ENCODE peak calls at places on chromosomes 13 and 19, in ten cellular contexts. E is mesendoderm; N is left ventricle myocardium inferior; W is CD8-positive, alpha-beta T cell; Q is dorsolateral prefrontal cortex; F is iPS DF 6.9; K is thoracic aorta; M is mammary epithelial cell; D is colonic mucosa; H is left lung. R is an unnamed sample.

GRCh38 chr13:64529874-64530485 is 2700.2 kb downstream of the PCDH9 start:
- DNase-seq in E (peak), N (no peak), W (no peak), Q (no peak), F (peak), K (no peak), M (no peak), D (no peak), H (no peak), R (no peak)

GRCh38 chr19:1489463-1489971 is 633 bp downstream of the PCSK4 start:
- DNase-seq in E (no peak), N (no peak), W (no peak), Q (no peak), F (no peak), K (no peak), M (no peak), D (no peak), H (no peak), R (no peak)

GRCh38 chr19:1864480-1865171 is 1.2 kb upstream of the KLF16 start:
- DNase-seq in E (peak), N (peak), W (peak), Q (no peak), F (no peak), K (no peak), M (no peak), D (peak), H (peak), R (peak)

GRCh38 chr19:4676955-4677731 is 7.0 kb upstream of the MYDGF start:
- DNase-seq in E (peak), N (no peak), W (no peak), Q (peak), F (peak), K (no peak), M (no peak), D (peak), H (no peak), R (no peak)

GRCh38 chr13:56917966-56918365 is 222.8 kb upstream of the PRR20A start:
- DNase-seq in E (no peak), N (no peak), W (no peak), Q (no peak), F (no peak), K (no peak), M (no peak), D (no peak), H (no peak), R (no peak)

GRCh38 chr19:39997595-39998216 is 846 bp downstream of the ZNF546 start:
- DNase-seq in E (no peak), N (no peak), W (no peak), Q (no peak), F (no peak), K (no peak), M (peak), D (no peak), H (no peak), R (no peak)

GRCh38 chr19:54462713-54463530 is 656 bp downstream of the LENG9 start:
- DNase-seq in E (peak), N (peak), W (peak), Q (peak), F (no peak), K (no peak), M (peak), D (peak), H (peak), R (no peak)

GRCh38 chr13:43269037-43269476 is 245.7 kb downstream of the DNAJC15 start:
- DNase-seq in E (no peak), N (no peak), W (no peak), Q (no peak), F (no peak), K (no peak), M (peak), D (peak), H (peak), R (peak)

GRCh38 chr13:18947376-18947977 is 234.1 kb downstream of the TUBA3C start:
- DNase-seq in E (no peak), N (no peak), W (no peak), Q (no peak), F (no peak), K (no peak), M (no peak), D (no peak), H (no peak), R (no peak)

DNA sequence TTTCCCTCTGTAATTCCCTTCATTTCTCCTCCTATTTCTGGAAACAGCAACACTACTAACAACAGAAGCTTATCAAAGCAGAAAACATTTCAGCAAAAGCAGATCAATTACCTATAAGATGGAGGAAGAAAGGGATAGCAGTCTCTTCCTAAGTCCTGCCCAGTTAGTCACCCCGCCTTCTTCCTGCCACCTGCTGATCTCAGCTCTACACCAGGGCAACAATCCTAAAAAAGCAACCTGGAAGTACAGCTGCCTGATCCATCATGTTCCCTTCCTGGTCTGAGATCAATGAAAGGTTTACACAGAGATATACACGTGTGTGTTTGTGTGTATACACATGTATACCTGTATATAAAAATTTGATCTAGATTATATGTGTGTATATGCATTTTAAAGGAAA is 59.4 kb downstream of the TSC22D1 start:
- DNase-seq in E (peak), N (no peak), W (no peak), Q (no peak), F (no peak), K (no peak), M (no peak), D (no peak), H (no peak), R (no peak)
- H3K4me3 ChIP-seq in E (no peak), N (no peak), W (no peak), Q (no peak), F (no peak), K (no peak), M (no peak), D (no peak), H (no peak), R (no peak)

GRCh38 chr19:50417138-50417849 is 1.4 kb upstream of the SPIB start:
- DNase-seq in E (no peak), N (no peak), W (no peak), Q (no peak), F (no peak), K (no peak), M (no peak), D (peak), H (no peak), R (no peak)

GRCh38 chr19:50416034-50416814 is 2.5 kb upstream of the SPIB start:
- DNase-seq in E (no peak), N (no peak), W (no peak), Q (no peak), F (no peak), K (no peak), M (no peak), D (no peak), H (no peak), R (no peak)

GRCh38 chr19:50415661-50416033 is 3.1 kb upstream of the SPIB start:
- DNase-seq in E (no peak), N (peak), W (no peak), Q (no peak), F (no peak), K (no peak), M (no peak), D (peak), H (peak), R (no peak)

GRCh38 chr19:50417850-50418185 is 920 bp upstream of the SPIB start:
- DNase-seq in E (no peak), N (no peak), W (no peak), Q (no peak), F (no peak), K (no peak), M (no peak), D (no peak), H (no peak), R (no peak)

GRCh38 chr19:50416815-50417137 is 2.0 kb upstream of the SPIB start:
- DNase-seq in E (no peak), N (no peak), W (no peak), Q (no peak), F (no peak), K (no peak), M (no peak), D (no peak), H (no peak), R (no peak)
- H3K27ac ChIP-seq in E (no peak), N (no peak), W (no peak), Q (no peak), F (no peak), K (no peak), M (no peak), D (no peak), H (no peak), R (no peak)

GRCh38 chr13:32409561-32410440 is 18.1 kb downstream of the N4BP2L1 start:
- DNase-seq in E (peak), N (peak), W (no peak), Q (no peak), F (no peak), K (no peak), M (no peak), D (no peak), H (no peak), R (peak)
- H3K4me3 ChIP-seq in E (no peak), N (peak), W (no peak), Q (no peak), F (peak), K (no peak), M (no peak), D (no peak), H (no peak), R (no peak)

DNA sequence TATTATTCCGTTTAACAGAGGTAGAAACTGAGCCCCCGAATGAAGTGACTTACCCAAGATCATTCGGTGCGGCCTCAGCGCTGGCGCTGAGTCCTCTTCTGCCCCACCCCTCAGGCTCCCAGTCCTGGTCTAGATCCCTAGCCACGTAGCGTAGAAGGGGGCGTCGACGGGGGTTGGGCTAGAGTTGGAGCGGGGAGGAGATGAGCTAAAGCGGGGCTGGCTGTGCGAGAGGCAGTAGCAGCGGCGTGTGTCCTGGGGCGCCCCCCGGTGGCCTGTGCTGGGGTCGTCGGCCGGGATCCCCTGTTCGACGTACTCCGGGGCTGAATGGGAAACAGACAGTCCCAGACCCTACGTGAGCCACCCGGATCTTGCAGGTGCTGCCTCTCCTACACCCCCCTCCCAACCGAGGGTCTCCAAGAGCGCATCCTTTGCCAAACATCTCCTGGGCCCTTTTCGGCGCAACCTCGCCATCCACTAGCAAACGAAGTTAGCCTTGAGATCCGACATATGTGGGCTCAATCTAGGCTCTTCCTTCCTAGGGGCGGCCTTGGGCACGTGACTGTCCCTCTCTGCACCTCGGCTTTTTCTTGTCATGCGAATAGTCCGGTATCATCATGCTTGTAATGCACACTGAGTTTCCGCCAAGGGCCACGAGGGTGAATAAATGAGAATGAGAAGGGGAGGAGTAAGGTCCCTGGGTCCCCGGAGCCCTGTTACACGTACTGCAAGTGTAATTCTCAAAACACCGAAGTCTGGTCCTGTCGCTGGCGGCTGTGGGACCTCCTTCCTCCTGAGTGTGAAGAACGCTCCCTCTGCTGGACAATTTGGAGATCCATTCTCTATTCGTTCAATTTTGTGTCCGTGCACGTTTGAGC is 47.7 kb downstream of the CYP4F22 start:
- DNase-seq in E (peak), N (peak), W (peak), Q (peak), F (peak), K (peak), M (peak), D (peak), H (peak), R (peak)
- H3K27ac ChIP-seq in E (no peak), N (peak), W (peak), Q (no peak), F (no peak), K (no peak), M (no peak), D (no peak), H (no peak), R (peak)

R was measured in ascending aorta.